ENCODE peak calls at places on chromosomes 13 and 19, in six cellular contexts. One of them, this sample, is unnamed.

GRCh38 chr13:98129059-98129741 is 13.7 kb upstream of the FARP1 start:
- DNase-seq in WERI-Rb-1: no peak
- DNase-seq in CD4-positive, alpha-beta T cell: no peak
- DNase-seq in neural crest cell: no peak
- DNase-seq in GM06990: no peak
- DNase-seq in nephron progenitor cell: no peak
- DNase-seq in this sample: no peak

GRCh38 chr19:29672319-29672932 is 7.2 kb downstream of the PLEKHF1 start:
- DNase-seq in neural crest cell: no peak
- DNase-seq in CD4-positive, alpha-beta T cell: no peak
- DNase-seq in GM06990: no peak
- DNase-seq in nephron progenitor cell: no peak
- DNase-seq in WERI-Rb-1: no peak
- DNase-seq in this sample: no peak

GRCh38 chr13:74136089-74136658 is 2.0 kb upstream of the KLF12 start:
- DNase-seq in nephron progenitor cell: peak; percentile 53
- DNase-seq in CD4-positive, alpha-beta T cell: peak; percentile 26
- DNase-seq in WERI-Rb-1: peak; percentile 15
- DNase-seq in neural crest cell: peak; percentile 9
- DNase-seq in GM06990: no peak
- DNase-seq in this sample: no peak

GRCh38 chr13:24053505-24054251 is 106.8 kb upstream of the SPATA13 start:
- DNase-seq in neural crest cell: peak; percentile 23
- DNase-seq in GM06990: no peak
- DNase-seq in CD4-positive, alpha-beta T cell: peak; percentile 37
- DNase-seq in WERI-Rb-1: peak; percentile 84
- DNase-seq in nephron progenitor cell: peak; percentile 57
- DNase-seq in this sample: peak; percentile 18

GRCh38 chr19:1106841-1107654 is 3.3 kb downstream of the GPX4 start:
- DNase-seq in nephron progenitor cell: no peak
- DNase-seq in GM06990: no peak
- DNase-seq in CD4-positive, alpha-beta T cell: no peak
- DNase-seq in neural crest cell: no peak
- DNase-seq in WERI-Rb-1: peak; percentile 74
- DNase-seq in this sample: no peak

GRCh38 chr13:105960326-105960725 is 575.1 kb downstream of the EFNB2 start:
- DNase-seq in nephron progenitor cell: no peak
- DNase-seq in CD4-positive, alpha-beta T cell: no peak
- DNase-seq in GM06990: no peak
- DNase-seq in WERI-Rb-1: no peak
- DNase-seq in neural crest cell: no peak
- DNase-seq in this sample: no peak

GRCh38 chr19:15159251-15159650 is 41.5 kb downstream of the NOTCH3 start:
- DNase-seq in GM06990: no peak
- DNase-seq in neural crest cell: no peak
- DNase-seq in CD4-positive, alpha-beta T cell: no peak
- DNase-seq in WERI-Rb-1: no peak
- DNase-seq in nephron progenitor cell: no peak
- DNase-seq in this sample: no peak

GRCh38 chr13:87005511-87005910 is 665.7 kb upstream of the SLITRK5 start:
- DNase-seq in WERI-Rb-1: no peak
- DNase-seq in GM06990: no peak
- DNase-seq in nephron progenitor cell: no peak
- DNase-seq in neural crest cell: no peak
- DNase-seq in CD4-positive, alpha-beta T cell: no peak
- DNase-seq in this sample: no peak

GRCh38 chr13:99724633-99725517 is 223.6 kb downstream of the TM9SF2 start:
- DNase-seq in nephron progenitor cell: no peak
- DNase-seq in WERI-Rb-1: no peak
- DNase-seq in CD4-positive, alpha-beta T cell: no peak
- DNase-seq in GM06990: no peak
- DNase-seq in neural crest cell: no peak
- DNase-seq in this sample: no peak

GRCh38 chr13:29832899-29833298 is 17.5 kb downstream of the UBL3 start:
- DNase-seq in CD4-positive, alpha-beta T cell: no peak
- DNase-seq in nephron progenitor cell: no peak
- DNase-seq in neural crest cell: no peak
- DNase-seq in GM06990: no peak
- DNase-seq in WERI-Rb-1: no peak
- DNase-seq in this sample: no peak

GRCh38 chr19:15614507-15615379 is at the start of gene CYP4F8:
- DNase-seq in neural crest cell: no peak
- DNase-seq in CD4-positive, alpha-beta T cell: no peak
- DNase-seq in nephron progenitor cell: no peak
- DNase-seq in WERI-Rb-1: no peak
- DNase-seq in GM06990: no peak
- DNase-seq in this sample: no peak

GRCh38 chr19:55451163-55451521 is 8.0 kb upstream of the SHISA7 start:
- DNase-seq in GM06990: no peak
- DNase-seq in neural crest cell: no peak
- DNase-seq in CD4-positive, alpha-beta T cell: no peak
- DNase-seq in WERI-Rb-1: no peak
- DNase-seq in nephron progenitor cell: no peak
- DNase-seq in this sample: no peak

GRCh38 chr13:29587645-29588044 is 7.8 kb downstream of the SLC7A1 start:
- DNase-seq in GM06990: no peak
- DNase-seq in CD4-positive, alpha-beta T cell: no peak
- DNase-seq in nephron progenitor cell: no peak
- DNase-seq in WERI-Rb-1: no peak
- DNase-seq in neural crest cell: no peak
- DNase-seq in this sample: no peak

GRCh38 chr13:91017031-91017668 is 330.3 kb upstream of the MIR17HG start:
- DNase-seq in CD4-positive, alpha-beta T cell: no peak
- DNase-seq in WERI-Rb-1: peak; percentile 78
- DNase-seq in GM06990: peak; percentile 10
- DNase-seq in nephron progenitor cell: peak; percentile 57
- DNase-seq in neural crest cell: peak; percentile 44
- DNase-seq in this sample: no peak

GRCh38 chr19:16224266-16225045 is 26.7 kb downstream of the AP1M1 start:
- DNase-seq in CD4-positive, alpha-beta T cell: no peak
- DNase-seq in neural crest cell: no peak
- DNase-seq in GM06990: no peak
- DNase-seq in WERI-Rb-1: no peak
- DNase-seq in nephron progenitor cell: no peak
- DNase-seq in this sample: no peak

GRCh38 chr13:21014666-21015170 is 46.7 kb downstream of the LATS2 start:
- DNase-seq in nephron progenitor cell: no peak
- DNase-seq in GM06990: no peak
- DNase-seq in neural crest cell: no peak
- DNase-seq in CD4-positive, alpha-beta T cell: no peak
- DNase-seq in WERI-Rb-1: no peak
- DNase-seq in this sample: no peak

GRCh38 chr13:108083056-108083455 is 132.3 kb downstream of the LIG4 start:
- DNase-seq in GM06990: no peak
- DNase-seq in CD4-positive, alpha-beta T cell: no peak
- DNase-seq in WERI-Rb-1: no peak
- DNase-seq in nephron progenitor cell: no peak
- DNase-seq in neural crest cell: no peak
- DNase-seq in this sample: no peak

GRCh38 chr19:53998223-53998622 is 6.8 kb downstream of the CACNG6 start:
- DNase-seq in nephron progenitor cell: no peak
- DNase-seq in GM06990: no peak
- DNase-seq in CD4-positive, alpha-beta T cell: no peak
- DNase-seq in neural crest cell: no peak
- DNase-seq in WERI-Rb-1: no peak
- DNase-seq in this sample: no peak

GRCh38 chr13:78816154-78816553 is 157.2 kb upstream of the OBI1 start:
- DNase-seq in nephron progenitor cell: no peak
- DNase-seq in GM06990: no peak
- DNase-seq in WERI-Rb-1: peak; percentile 23
- DNase-seq in CD4-positive, alpha-beta T cell: no peak
- DNase-seq in neural crest cell: no peak
- DNase-seq in this sample: no peak

GRCh38 chr13:111845621-111846351 is 221.2 kb upstream of the SOX1 start:
- DNase-seq in CD4-positive, alpha-beta T cell: no peak
- DNase-seq in GM06990: no peak
- DNase-seq in WERI-Rb-1: no peak
- DNase-seq in neural crest cell: no peak
- DNase-seq in nephron progenitor cell: no peak
- DNase-seq in this sample: no peak

GRCh38 chr13:67935655-67936054 is 705.5 kb upstream of the PCDH9 start:
- DNase-seq in neural crest cell: no peak
- DNase-seq in CD4-positive, alpha-beta T cell: no peak
- DNase-seq in nephron progenitor cell: no peak
- DNase-seq in WERI-Rb-1: no peak
- DNase-seq in GM06990: no peak
- DNase-seq in this sample: no peak

GRCh38 chr19:53873451-53874383 is 6.0 kb downstream of the MYADM start:
- DNase-seq in neural crest cell: no peak
- DNase-seq in GM06990: no peak
- DNase-seq in WERI-Rb-1: no peak
- DNase-seq in CD4-positive, alpha-beta T cell: peak; percentile 52
- DNase-seq in nephron progenitor cell: no peak
- DNase-seq in this sample: no peak

GRCh38 chr13:40402931-40403412 is 263.5 kb downstream of the FOXO1 start:
- DNase-seq in neural crest cell: no peak
- DNase-seq in WERI-Rb-1: no peak
- DNase-seq in nephron progenitor cell: no peak
- DNase-seq in CD4-positive, alpha-beta T cell: no peak
- DNase-seq in GM06990: no peak
- DNase-seq in this sample: no peak

GRCh38 chr13:95156208-95156607 is 145.0 kb downstream of the ABCC4 start:
- DNase-seq in CD4-positive, alpha-beta T cell: no peak
- DNase-seq in neural crest cell: no peak
- DNase-seq in GM06990: no peak
- DNase-seq in WERI-Rb-1: no peak
- DNase-seq in nephron progenitor cell: no peak
- DNase-seq in this sample: no peak

GRCh38 chr19:50835785-50836542 is 2.6 kb upstream of the KLK15 start:
- DNase-seq in nephron progenitor cell: peak; percentile 95
- DNase-seq in GM06990: peak; percentile 85
- DNase-seq in WERI-Rb-1: peak; percentile 85
- DNase-seq in neural crest cell: peak; percentile 83
- DNase-seq in CD4-positive, alpha-beta T cell: peak; percentile 55
- DNase-seq in this sample: peak; percentile 80

GRCh38 chr19:29878973-29879654 is 62.9 kb upstream of the URI1 start:
- DNase-seq in nephron progenitor cell: no peak
- DNase-seq in CD4-positive, alpha-beta T cell: no peak
- DNase-seq in GM06990: no peak
- DNase-seq in WERI-Rb-1: no peak
- DNase-seq in neural crest cell: no peak
- DNase-seq in this sample: no peak

DNA sequence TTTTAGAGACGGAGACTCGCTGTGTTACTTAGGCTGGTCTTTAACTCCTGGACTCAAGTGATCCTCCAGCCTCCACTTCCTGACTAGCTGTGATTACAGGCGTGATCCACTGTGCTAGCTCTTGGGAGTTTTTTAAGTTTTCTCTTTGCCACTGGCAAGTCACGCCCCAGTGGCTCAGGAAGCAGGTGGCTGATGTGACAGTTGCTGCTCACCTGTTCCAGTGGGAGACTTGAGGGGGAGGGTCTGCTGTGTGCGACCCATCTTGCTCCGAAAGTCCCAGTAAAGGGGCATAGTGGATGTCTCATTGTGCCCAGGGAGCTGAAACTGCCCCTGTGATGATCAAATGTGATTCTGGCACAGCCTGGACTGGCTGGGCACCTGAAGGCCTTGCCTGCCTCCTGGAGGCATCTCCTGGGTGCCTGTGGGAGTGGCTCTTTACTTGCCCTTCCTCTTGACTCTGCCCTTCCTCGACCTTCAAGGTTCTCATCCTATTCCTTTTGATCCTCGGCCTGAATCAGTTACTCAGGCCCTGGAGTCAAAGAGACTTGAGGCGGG is 7.8 kb downstream of the SMARCA4 start:
- DNase-seq in neural crest cell: no peak
- DNase-seq in WERI-Rb-1: no peak
- DNase-seq in nephron progenitor cell: no peak
- DNase-seq in GM06990: peak; percentile 65
- DNase-seq in CD4-positive, alpha-beta T cell: no peak
- DNase-seq in this sample: peak; percentile 20
- TF ChIP-seq CTCF in neural crest cell: no peak
- TF ChIP-seq CTCF in WERI-Rb-1: no peak
- TF ChIP-seq CTCF in nephron progenitor cell: no peak
- TF ChIP-seq CTCF in GM06990: peak; percentile 8
- TF ChIP-seq CTCF in CD4-positive, alpha-beta T cell: no peak
- TF ChIP-seq CTCF in this sample: no peak

GRCh38 chr13:33787051-33787591 is 30.8 kb upstream of the RFC3 start:
- DNase-seq in CD4-positive, alpha-beta T cell: no peak
- DNase-seq in neural crest cell: no peak
- DNase-seq in WERI-Rb-1: no peak
- DNase-seq in GM06990: peak; percentile 23
- DNase-seq in nephron progenitor cell: no peak
- DNase-seq in this sample: no peak

GRCh38 chr13:33789757-33790156 is 28.2 kb upstream of the RFC3 start:
- DNase-seq in WERI-Rb-1: no peak
- DNase-seq in CD4-positive, alpha-beta T cell: no peak
- DNase-seq in nephron progenitor cell: no peak
- DNase-seq in neural crest cell: no peak
- DNase-seq in GM06990: no peak
- DNase-seq in this sample: no peak

GRCh38 chr13:33785384-33785783 is 32.6 kb upstream of the RFC3 start:
- DNase-seq in CD4-positive, alpha-beta T cell: no peak
- DNase-seq in GM06990: no peak
- DNase-seq in nephron progenitor cell: no peak
- DNase-seq in WERI-Rb-1: no peak
- DNase-seq in neural crest cell: no peak
- DNase-seq in this sample: no peak

GRCh38 chr13:33784738-33785137 is 33.2 kb upstream of the RFC3 start:
- DNase-seq in nephron progenitor cell: no peak
- DNase-seq in WERI-Rb-1: no peak
- DNase-seq in CD4-positive, alpha-beta T cell: no peak
- DNase-seq in GM06990: no peak
- DNase-seq in neural crest cell: no peak
- DNase-seq in this sample: no peak

GRCh38 chr13:33789067-33789606 is 28.8 kb upstream of the RFC3 start:
- DNase-seq in neural crest cell: no peak
- DNase-seq in CD4-positive, alpha-beta T cell: no peak
- DNase-seq in nephron progenitor cell: no peak
- DNase-seq in GM06990: no peak
- DNase-seq in WERI-Rb-1: no peak
- DNase-seq in this sample: no peak
- TF ChIP-seq CTCF in neural crest cell: no peak
- TF ChIP-seq CTCF in CD4-positive, alpha-beta T cell: no peak
- TF ChIP-seq CTCF in nephron progenitor cell: no peak
- TF ChIP-seq CTCF in GM06990: no peak
- TF ChIP-seq CTCF in WERI-Rb-1: no peak
- TF ChIP-seq CTCF in this sample: no peak

GRCh38 chr19:6693056-6693471 is 23.1 kb upstream of the TNFSF14 start:
- DNase-seq in nephron progenitor cell: no peak
- DNase-seq in CD4-positive, alpha-beta T cell: no peak
- DNase-seq in GM06990: no peak
- DNase-seq in neural crest cell: no peak
- DNase-seq in WERI-Rb-1: no peak
- DNase-seq in this sample: no peak
- TF ChIP-seq CTCF in nephron progenitor cell: no peak
- TF ChIP-seq CTCF in CD4-positive, alpha-beta T cell: no peak
- TF ChIP-seq CTCF in GM06990: no peak
- TF ChIP-seq CTCF in neural crest cell: no peak
- TF ChIP-seq CTCF in WERI-Rb-1: no peak
- TF ChIP-seq CTCF in this sample: no peak

DNA sequence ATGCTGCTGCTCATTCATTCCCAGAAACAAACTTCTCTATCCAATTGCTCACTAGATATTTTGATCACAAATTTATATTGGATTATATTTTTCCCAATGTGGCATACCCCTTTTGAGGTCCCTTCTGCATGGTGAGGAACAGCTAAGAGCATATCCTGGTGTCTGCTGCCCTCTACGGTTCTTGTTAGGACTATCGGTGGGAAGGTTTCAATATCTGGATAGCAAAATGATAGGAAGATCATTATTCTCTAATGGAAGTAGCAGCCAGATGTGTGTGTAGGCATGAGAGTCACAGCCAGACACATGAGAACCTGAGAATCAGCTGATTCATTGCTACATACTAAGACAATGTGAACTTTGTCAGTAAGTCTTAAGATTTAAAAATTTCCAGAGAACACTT is 1422.4 kb upstream of the MIR17HG start:
- DNase-seq in neural crest cell: no peak
- DNase-seq in WERI-Rb-1: peak; percentile 65
- DNase-seq in nephron progenitor cell: peak; percentile 16
- DNase-seq in GM06990: no peak
- DNase-seq in CD4-positive, alpha-beta T cell: no peak
- DNase-seq in this sample: no peak
- TF ChIP-seq CTCF in neural crest cell: peak; percentile 63
- TF ChIP-seq CTCF in WERI-Rb-1: peak; percentile 68
- TF ChIP-seq CTCF in nephron progenitor cell: peak; percentile 48
- TF ChIP-seq CTCF in GM06990: no peak
- TF ChIP-seq CTCF in CD4-positive, alpha-beta T cell: no peak
- TF ChIP-seq CTCF in this sample: no peak